ENCODE peak calls at places on chromosomes 3 and 15, in eight cellular contexts. T is heart left ventricle, F is IMR-90, Z is H54, L is endothelial cell of umbilical vein, R is sigmoid colon, H is upper lobe of left lung, U is H1. O is an unnamed sample.
A peak's percentile ranks its signal among the peaks of the same experiment; 100 is the strongest.

GRCh38 chr3:158247288-158247687 is 137.4 kb downstream of the RSRC1 start:
- DNase-seq in L (no peak), H (no peak), R (no peak), Z (no peak), U (no peak), T (no peak), F (no peak), O (no peak)

GRCh38 chr15:96565266-96565665 is 234.8 kb downstream of the NR2F2 start:
- DNase-seq in U (no peak), L (no peak), T (no peak), Z (no peak), R (no peak), F (no peak), H (no peak), O (no peak)

GRCh38 chr15:70447927-70448698 is 315.2 kb downstream of the UACA start:
- DNase-seq in Z (no peak), T (no peak), L (no peak), U (no peak), F (no peak), H (peak; percentile 84), R (no peak), O (no peak)

GRCh38 chr3:191105418-191105817 is 93.6 kb upstream of the OSTN start:
- DNase-seq in R (no peak), U (no peak), L (no peak), T (no peak), F (no peak), H (no peak), Z (no peak), O (no peak)

GRCh38 chr3:74384151-74384550 is 230.3 kb downstream of the CNTN3 start:
- DNase-seq in R (no peak), L (no peak), H (no peak), T (no peak), F (no peak), U (no peak), Z (no peak), O (no peak)

GRCh38 chr3:50345586-50345985 is at the start of gene ZMYND10:
- DNase-seq in L (no peak), Z (no peak), T (peak; percentile 73), F (peak; percentile 28), U (peak; percentile 96), R (peak; percentile 82), H (peak; percentile 96), O (no peak)

GRCh38 chr3:152270944-152271343 is 2.2 kb downstream of the MBNL1 start:
- DNase-seq in T (no peak), U (no peak), L (peak; percentile 42), R (no peak), F (no peak), H (no peak), Z (no peak), O (no peak)

GRCh38 chr3:50118237-50118636 is 29.5 kb downstream of the RBM5 start:
- DNase-seq in H (no peak), Z (no peak), R (no peak), T (no peak), F (no peak), L (no peak), U (no peak), O (no peak)

GRCh38 chr15:81225161-81225671 is 28.5 kb downstream of the IL16 start:
- DNase-seq in U (no peak), L (no peak), H (no peak), F (no peak), Z (no peak), T (peak; percentile 65), R (peak; percentile 88), O (no peak)

GRCh38 chr3:74883690-74884089 is 269.2 kb upstream of the CNTN3 start:
- DNase-seq in H (no peak), R (no peak), Z (no peak), U (no peak), F (peak; percentile 5), L (no peak), T (no peak), O (no peak)

GRCh38 chr3:161104561-161105551 is at the start of gene B3GALNT1:
- DNase-seq in R (peak; percentile 67), L (peak; percentile 69), H (peak; percentile 91), U (peak; percentile 80), Z (no peak), T (peak; percentile 61), F (peak; percentile 50), O (no peak)

GRCh38 chr3:140365872-140366697 is 311.8 kb upstream of the TRIM42 start:
- DNase-seq in T (no peak), R (no peak), L (no peak), U (no peak), F (no peak), Z (no peak), H (no peak), O (no peak)

GRCh38 chr3:171690291-171690690 is 120.0 kb downstream of the PLD1 start:
- DNase-seq in U (no peak), H (no peak), T (no peak), L (no peak), Z (no peak), R (no peak), F (no peak), O (no peak)

GRCh38 chr3:193592841-193593665 is at the start of gene OPA1:
- DNase-seq in R (peak; percentile 99), L (peak; percentile 98), H (peak; percentile 97), F (peak; percentile 99), U (peak; percentile 97), Z (peak; percentile 92), T (peak; percentile 97), O (peak; percentile 80)
- TF ChIP-seq POLR2A in R (peak; percentile 73), L (peak; percentile 75), H (peak; percentile 83), F (peak; percentile 93), U (peak; percentile 82), Z (peak; percentile 61), T (peak; percentile 69), O (peak; percentile 47)

GRCh38 chr3:183636221-183637105 is 1.0 kb downstream of the KLHL24 start:
- DNase-seq in H (peak; percentile 97), T (peak; percentile 96), Z (peak; percentile 92), U (peak; percentile 91), F (peak; percentile 94), R (peak; percentile 98), L (peak; percentile 97), O (peak; percentile 74)

GRCh38 chr3:183637106-183637486 is 1.7 kb downstream of the KLHL24 start:
- DNase-seq in L (no peak), H (no peak), F (no peak), R (no peak), U (no peak), Z (no peak), T (no peak), O (no peak)

GRCh38 chr3:183635431-183636220 is at the start of gene KLHL24:
- DNase-seq in U (peak; percentile 92), T (peak; percentile 95), Z (peak; percentile 97), F (peak; percentile 91), R (peak; percentile 96), L (peak; percentile 93), H (peak; percentile 95), O (peak; percentile 55)

GRCh38 chr3:183635107-183635430 is 354 bp upstream of the KLHL24 start:
- DNase-seq in U (no peak), L (no peak), H (no peak), Z (no peak), R (no peak), T (no peak), F (no peak), O (no peak)

DNA sequence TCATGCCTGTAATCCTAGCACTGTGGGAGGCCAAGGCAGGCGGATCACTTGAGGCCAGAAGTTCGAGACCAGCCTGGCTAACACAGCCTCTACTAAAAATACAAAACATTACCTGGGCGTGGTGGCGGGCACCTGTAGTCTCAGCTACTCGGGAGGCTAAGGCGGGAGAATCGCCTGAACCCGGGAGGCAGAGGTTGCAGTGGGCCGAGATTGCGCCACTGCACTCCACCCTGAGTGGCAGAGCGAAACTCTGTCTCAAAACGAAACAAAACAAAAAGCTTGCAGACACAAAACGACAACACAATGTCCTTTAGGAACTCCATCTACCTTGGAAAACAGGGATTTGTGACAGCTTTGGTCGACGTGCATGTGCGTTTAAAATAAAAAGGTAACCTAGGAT is 716 bp upstream of the KLHL24 start:
- DNase-seq in U (no peak), Z (no peak), H (no peak), R (no peak), L (no peak), T (no peak), F (no peak), O (no peak)
- TF ChIP-seq POLR2A in U (no peak), Z (no peak), H (no peak), R (no peak), L (no peak), T (no peak), F (no peak), O (no peak)

GRCh38 chr3:58332575-58333179 is at the start of gene PXK:
- DNase-seq in T (peak; percentile 89), F (peak; percentile 70), R (peak; percentile 85), Z (peak; percentile 65), U (peak; percentile 84), H (peak; percentile 98), L (peak; percentile 75), O (peak; percentile 3)
- TF ChIP-seq POLR2A in T (peak; percentile 61), F (peak; percentile 32), R (no peak), Z (no peak), U (no peak), H (no peak), L (no peak), O (no peak)

DNA sequence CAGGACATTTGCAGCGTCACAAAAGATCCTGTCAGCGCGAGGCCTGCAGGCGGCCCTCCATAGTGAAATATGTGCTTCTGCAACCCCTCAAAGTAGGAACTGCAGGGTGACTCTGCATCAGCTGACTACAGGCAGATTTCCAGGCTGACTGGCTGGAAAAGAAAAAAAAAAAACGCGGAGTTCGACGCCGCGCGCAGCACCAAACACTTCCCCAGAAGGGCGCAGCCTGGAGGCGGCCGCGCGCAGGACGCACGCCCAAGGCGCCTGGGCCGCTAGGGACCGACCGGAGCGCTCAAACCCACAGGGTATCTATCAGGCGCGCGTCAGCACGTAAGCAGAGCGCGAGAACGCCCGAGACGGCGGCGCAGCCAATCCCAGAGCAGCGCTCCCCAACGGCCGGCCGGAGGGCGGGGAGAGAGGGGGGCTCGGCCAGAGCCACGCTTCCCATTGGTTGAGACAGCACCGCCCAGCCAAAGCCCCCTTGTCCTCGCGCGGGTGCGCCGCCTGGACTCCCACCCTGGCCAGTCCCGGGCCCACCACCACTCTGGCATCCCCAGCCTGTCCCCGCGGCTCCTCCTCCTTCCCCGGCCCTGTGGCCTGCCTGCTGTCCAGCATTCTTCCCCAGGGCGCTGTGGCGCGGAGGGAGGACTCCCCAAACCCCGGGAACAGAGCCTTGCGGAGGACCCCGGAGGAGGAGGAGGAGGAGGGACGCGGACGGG is 1.0 kb downstream of the BDH1 start:
- DNase-seq in Z (peak; percentile 99), H (peak; percentile 99), U (peak; percentile 96), L (peak; percentile 97), R (peak; percentile 98), F (peak; percentile 95), T (peak; percentile 95), O (peak; percentile 69)
- TF ChIP-seq POLR2A in Z (peak; percentile 38), H (peak; percentile 36), U (peak; percentile 52), L (peak; percentile 29), R (peak; percentile 59), F (no peak), T (peak; percentile 30), O (no peak)

O was measured in esophagus squamous epithelium.